ENCODE peak calls at places on chromosomes 12 and 14, in ten cellular contexts. M is caudate nucleus, J is nucleus accumbens, P is GM18507, N is NCI-H2029 treated with DMSO at 0.1 percent for 48 hours, T is mesenteric fat pad, F is NCI-H1092 treated with DMSO at 0.1 percent for 48 hours, G is kidney glomerular epithelial cell, V is left colon, X is neuronal stem cell. K is an unnamed sample.

GRCh38 chr12:47773062-47773857 is at the start of gene SLC48A1:
- DNase-seq in F (peak), M (peak), V (peak), X (peak), N (no peak), G (no peak), P (peak), T (peak), J (peak), K (peak)

GRCh38 chr12:97837401-97837800 is 374.8 kb downstream of the RMST start:
- DNase-seq in F (no peak), G (peak), P (no peak), X (no peak), J (no peak), M (no peak), V (no peak), T (no peak), N (no peak), K (no peak)

GRCh38 chr14:99246536-99247083 is 25.4 kb downstream of the BCL11B start:
- DNase-seq in N (no peak), G (no peak), P (no peak), X (no peak), J (no peak), T (no peak), M (no peak), F (no peak), V (no peak), K (no peak)

GRCh38 chr12:121282072-121282742 is 14.3 kb downstream of the CAMKK2 start:
- DNase-seq in P (no peak), T (no peak), J (no peak), X (no peak), N (no peak), G (no peak), V (no peak), F (no peak), M (no peak), K (no peak)

GRCh38 chr14:103155013-103155412 is 31.8 kb downstream of the TNFAIP2 start:
- DNase-seq in J (peak), X (no peak), M (no peak), G (peak), T (no peak), F (no peak), P (no peak), N (no peak), V (peak), K (peak)

GRCh38 chr12:26318661-26319068 is 123.3 kb downstream of the SSPN start:
- DNase-seq in T (no peak), V (peak), M (no peak), J (peak), F (no peak), G (peak), P (peak), X (no peak), N (no peak), K (peak)

GRCh38 chr12:94745562-94745961 is 95.2 kb upstream of the TMCC3 start:
- DNase-seq in T (no peak), X (no peak), M (no peak), F (no peak), J (no peak), N (no peak), G (no peak), P (no peak), V (no peak), K (no peak)

GRCh38 chr12:10717410-10717809 is 5.7 kb downstream of the YBX3 start:
- DNase-seq in F (no peak), T (no peak), J (no peak), V (no peak), P (no peak), M (no peak), X (no peak), N (no peak), G (peak), K (no peak)

K was measured in colonic mucosa.